ENCODE peak calls at places on chromosomes 7 and 10, in seven cellular contexts. A is tibial nerve, U is heart left ventricle, P is uterus, H is body of pancreas, B is HCT116, D is transverse colon. L is an unnamed sample.
A peak's percentile ranks its signal among the peaks of the same experiment; 100 is the strongest.

GRCh38 chr10:105017116-105017515 is 376.0 kb downstream of the SORCS3 start:
- DNase-seq in A (no peak), U (no peak), H (no peak), P (no peak), B (no peak), D (no peak), L (no peak)

GRCh38 chr10:36023939-36024338 is 381.8 kb upstream of the FZD8 start:
- DNase-seq in P (no peak), U (no peak), H (peak; percentile 19), D (no peak), A (no peak), B (no peak), L (no peak)

GRCh38 chr7:130493275-130493868 is 1.5 kb downstream of the MEST start:
- DNase-seq in U (no peak), P (no peak), A (no peak), D (no peak), H (no peak), B (no peak), L (no peak)

GRCh38 chr7:27183682-27184341 is 1.2 kb downstream of the HOXA11 start:
- DNase-seq in H (no peak), B (no peak), P (peak; percentile 22), A (no peak), D (peak; percentile 24), U (no peak), L (peak; percentile 23)

GRCh38 chr7:109532262-109532992 is 962.8 kb downstream of the DNAJB9 start:
- DNase-seq in H (no peak), A (no peak), D (no peak), U (no peak), B (no peak), P (no peak), L (no peak)

GRCh38 chr7:112053405-112054069 is 152.7 kb downstream of the DOCK4 start:
- DNase-seq in B (no peak), H (no peak), P (no peak), A (no peak), U (no peak), D (no peak), L (no peak)

GRCh38 chr7:49500741-49501140 is 272.7 kb upstream of the VWC2 start:
- DNase-seq in A (no peak), B (no peak), H (no peak), P (no peak), D (no peak), U (no peak), L (no peak)

GRCh38 chr10:108303149-108303548 is 1138.6 kb upstream of the SORCS1 start:
- DNase-seq in U (no peak), B (no peak), H (no peak), P (no peak), D (no peak), A (no peak), L (no peak)

GRCh38 chr7:54904130-54904529 is 114.7 kb upstream of the EGFR start:
- DNase-seq in U (peak; percentile 14), A (peak; percentile 60), H (no peak), D (no peak), B (no peak), P (no peak), L (no peak)

GRCh38 chr7:20783716-20784310 is 2.9 kb downstream of the SP8 start:
- DNase-seq in P (no peak), H (peak; percentile 34), D (no peak), B (no peak), A (no peak), U (no peak), L (no peak)

GRCh38 chr7:867001-867405 is 9.4 kb upstream of the GET4 start:
- DNase-seq in B (no peak), D (peak; percentile 60), U (peak; percentile 61), A (peak; percentile 48), P (peak; percentile 81), H (no peak), L (peak; percentile 86)

DNA sequence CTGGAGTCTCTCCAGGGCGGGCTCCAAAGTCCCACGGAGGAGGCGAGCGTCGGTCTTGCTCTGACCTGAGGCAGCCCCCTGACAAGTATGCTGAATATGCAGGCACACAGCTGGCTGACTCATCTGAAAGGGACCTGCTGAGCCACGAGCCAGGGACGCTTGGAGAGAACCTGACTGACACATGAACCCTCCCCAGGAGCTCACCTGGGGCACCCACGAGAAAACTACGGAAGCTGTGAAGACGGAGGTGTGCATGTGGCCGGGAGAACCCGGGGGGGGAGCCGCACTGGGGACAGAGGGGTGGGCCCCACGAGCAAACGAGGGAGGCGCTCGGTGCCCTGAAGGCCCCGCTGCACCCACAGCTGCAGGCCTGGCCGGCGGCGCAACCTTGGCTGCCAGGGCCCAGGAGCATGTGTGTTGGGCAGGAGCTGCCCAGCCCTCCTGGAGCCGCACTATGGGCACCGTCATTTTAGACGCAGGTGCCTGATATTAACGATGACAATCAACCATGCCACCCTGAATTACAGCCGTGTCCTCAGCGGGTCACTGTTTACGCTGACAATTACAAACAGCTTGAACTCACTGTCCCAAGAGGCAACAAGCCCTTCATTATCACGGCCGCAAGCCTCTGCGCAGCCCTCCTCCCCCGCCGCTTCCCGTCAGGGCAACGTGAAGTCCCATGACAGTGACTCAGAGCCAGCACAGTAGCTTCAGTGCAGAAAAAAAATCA is 64.7 kb downstream of the DIP2C start:
- DNase-seq in U (peak; percentile 79), D (peak; percentile 36), B (no peak), A (peak; percentile 55), P (peak; percentile 77), H (peak; percentile 76), L (no peak)
- H3K4me3 ChIP-seq in U (peak overlapping the region; percentile 39), D (no peak overlapping the region), B (no peak overlapping the region), A (peak overlapping the region; percentile 11), P (peak overlapping the region; percentile 19), H (no peak overlapping the region), L (no peak overlapping the region)

DNA sequence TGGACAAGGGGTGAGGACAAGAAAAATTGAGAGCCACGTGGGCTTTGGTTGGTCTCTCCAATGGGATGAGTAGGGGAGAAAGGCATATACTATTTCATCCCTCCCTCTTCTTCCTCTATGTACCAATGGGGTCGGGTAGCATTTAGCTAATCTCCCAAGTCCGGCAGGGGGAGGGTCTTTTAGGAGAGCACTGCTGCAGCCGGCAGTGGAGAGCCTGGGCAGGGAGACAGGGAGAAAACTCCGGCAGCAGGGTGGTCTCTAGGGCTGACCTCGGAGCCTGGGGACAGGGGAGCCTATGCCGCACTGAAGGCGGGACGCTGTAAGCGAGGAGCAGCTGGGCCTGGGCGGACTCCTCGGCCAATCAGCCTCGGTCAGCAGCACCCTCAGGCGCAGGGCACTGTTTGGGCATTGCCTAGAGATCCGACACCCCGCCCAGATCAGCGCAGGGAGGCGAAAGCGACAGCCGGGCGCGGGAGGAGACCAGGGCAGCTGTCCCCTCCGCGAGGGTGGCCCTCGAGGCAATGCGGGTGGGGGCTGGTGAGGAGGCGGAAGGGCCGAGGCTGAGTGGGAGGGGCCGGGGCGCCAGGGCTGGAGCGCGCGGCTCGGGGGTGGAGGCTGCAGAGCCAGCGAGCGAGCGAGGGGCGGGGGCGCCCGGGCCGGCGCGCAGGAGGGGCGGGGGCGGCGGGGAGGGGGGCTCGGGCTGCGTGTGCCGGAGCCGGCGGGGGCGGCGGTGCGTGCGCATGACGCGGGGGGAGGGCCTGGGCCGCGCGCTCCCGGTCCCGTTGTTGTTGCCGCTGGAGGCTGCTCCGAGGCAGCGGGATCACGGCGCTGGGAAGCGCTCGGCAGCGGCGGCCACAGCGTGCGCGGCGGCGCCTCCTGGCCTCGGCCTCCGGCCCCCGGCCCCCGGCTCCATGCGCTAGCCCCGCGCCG is at the start of gene AGAP3:
- DNase-seq in D (peak; percentile 90), P (peak; percentile 84), H (peak; percentile 92), U (peak; percentile 92), B (peak; percentile 67), A (peak; percentile 73), L (peak; percentile 90)
- H3K4me1 ChIP-seq in D (peaks cover 65% of the 10 kb centered on the region), P (peaks cover 31% of the 10 kb centered on the region), H (peaks cover 79% of the 10 kb centered on the region), U (peaks cover 62% of the 10 kb centered on the region), B (peaks cover 30% of the 10 kb centered on the region), A (peaks cover 75% of the 10 kb centered on the region), L (peaks cover 80% of the 10 kb centered on the region)

DNA sequence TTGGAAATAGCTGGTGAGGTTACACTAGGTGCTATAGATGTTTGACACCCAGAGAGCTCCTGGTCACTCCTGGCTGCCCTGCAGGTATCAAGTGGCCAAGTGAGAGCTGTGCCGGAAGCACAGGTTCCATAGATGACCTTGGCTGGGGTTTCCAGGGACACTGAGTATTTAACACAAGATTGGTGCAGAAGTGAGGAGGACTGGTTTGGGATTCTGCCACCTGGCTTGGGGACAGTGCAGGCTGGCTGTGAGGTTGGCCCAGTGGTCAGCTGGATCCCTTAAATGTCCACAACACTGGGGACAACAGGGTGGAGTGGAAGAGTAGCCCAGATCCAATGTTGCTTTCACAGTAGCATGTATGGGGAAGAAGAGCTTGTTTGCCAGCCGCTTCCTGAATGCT is 5.3 kb upstream of the ACHE start:
- DNase-seq in B (no peak), U (no peak), H (peak; percentile 70), D (no peak), P (no peak), A (no peak), L (no peak)
- TF ChIP-seq POLR2A in B (no peak), U (no peak), H (no peak), D (no peak), P (no peak), A (no peak), L (no peak)

GRCh38 chr10:110074986-110075664 is 67.3 kb downstream of the ADD3 start:
- DNase-seq in B (no peak), H (no peak), D (no peak), P (no peak), A (no peak), U (peak; percentile 16), L (no peak)
- H3K4me3 ChIP-seq in B (no peak overlapping the region), H (no peak overlapping the region), D (no peak overlapping the region), P (no peak overlapping the region), A (no peak overlapping the region), U (peak overlapping the region; percentile 5), L (no peak overlapping the region)

GRCh38 chr10:34716234-34716633 is 98.9 kb downstream of the PARD3 start:
- DNase-seq in P (no peak), B (no peak), A (no peak), D (no peak), U (no peak), H (no peak), L (no peak)
- H3K4me1 ChIP-seq in P (no peaks in the 10 kb centered on the region), B (peaks cover 48% of the 10 kb centered on the region), A (peaks cover 52% of the 10 kb centered on the region), D (peaks cover 63% of the 10 kb centered on the region), U (no peaks in the 10 kb centered on the region), H (peaks cover 47% of the 10 kb centered on the region), L (peaks cover 65% of the 10 kb centered on the region)

GRCh38 chr10:71375954-71376353 is 20.8 kb upstream of the CDH23 start:
- DNase-seq in U (no peak), D (no peak), B (no peak), P (no peak), H (no peak), A (no peak), L (no peak)
- TF ChIP-seq POLR2A in U (no peak), D (no peak), B (no peak), P (no peak), H (no peak), A (no peak), L (no peak)

GRCh38 chr7:67918158-67918557 is 921.5 kb downstream of the TYW1 start:
- DNase-seq in A (no peak), D (no peak), B (no peak), U (no peak), P (no peak), H (no peak), L (no peak)
- H3K4me3 ChIP-seq in A (no peak overlapping the region), D (no peak overlapping the region), B (no peak overlapping the region), U (no peak overlapping the region), P (no peak overlapping the region), H (no peak overlapping the region), L (no peak overlapping the region)

GRCh38 chr7:123645516-123645915 is 10.2 kb upstream of the LMOD2 start:
- DNase-seq in A (no peak), U (peak; percentile 68), P (no peak), D (no peak), H (peak; percentile 39), B (no peak), L (no peak)
- H3K4me1 ChIP-seq in A (peaks cover 16% of the 10 kb centered on the region), U (peaks cover 20% of the 10 kb centered on the region), P (no peaks in the 10 kb centered on the region), D (no peaks in the 10 kb centered on the region), H (peaks cover 21% of the 10 kb centered on the region), B (peaks cover 13% of the 10 kb centered on the region), L (peaks cover 5% of the 10 kb centered on the region)

L was measured in stomach.